ENCODE peak calls at places on chromosome 18, in eight cellular contexts. E, U, T, M, F, P, V and S are unnamed samples.

GRCh38 chr18:80159713-80160636 is 50.9 kb downstream of the ADNP2 start:
- DNase-seq in E (no peak), T (peak), P (peak), F (no peak), M (peak), V (peak), U (no peak), S (no peak)

GRCh38 chr18:33316146-33316587 is 124.4 kb downstream of the CCDC178 start:
- DNase-seq in M (no peak), E (peak), P (no peak), U (no peak), F (no peak), V (no peak), T (no peak), S (no peak)

GRCh38 chr18:7646174-7646886 is 79.2 kb downstream of the PTPRM start:
- DNase-seq in V (no peak), P (no peak), F (no peak), M (no peak), E (no peak), T (no peak), U (no peak), S (no peak)

GRCh38 chr18:24112874-24113615 is 25.8 kb upstream of the CABYR start:
- DNase-seq in F (peak), P (no peak), V (no peak), T (peak), M (no peak), U (peak), E (peak), S (no peak)

GRCh38 chr18:23438046-23438377 is 15.1 kb upstream of the RIOK3 start:
- DNase-seq in P (no peak), M (no peak), V (no peak), F (no peak), U (no peak), E (no peak), T (no peak), S (no peak)

GRCh38 chr18:77250926-77251729 is 1.5 kb downstream of the GALR1 start:
- DNase-seq in P (no peak), T (no peak), F (no peak), M (no peak), V (no peak), E (no peak), U (no peak), S (no peak)

GRCh38 chr18:59697236-59697932 is at the start of gene CCBE1:
- DNase-seq in E (peak), U (peak), P (no peak), V (peak), F (peak), T (peak), M (peak), S (peak)

GRCh38 chr18:49846718-49847470 is 33.6 kb upstream of the ACAA2 start:
- DNase-seq in V (no peak), P (no peak), U (no peak), T (no peak), E (no peak), M (no peak), F (no peak), S (no peak)

GRCh38 chr18:74082476-74083070 is 65.1 kb downstream of the FBXO15 start:
- DNase-seq in F (peak), U (peak), M (peak), T (peak), E (peak), V (peak), P (no peak), S (peak)

GRCh38 chr18:33578371-33579146 is 540 bp downstream of the ASXL3 start:
- DNase-seq in E (no peak), P (peak), U (no peak), M (no peak), V (peak), T (no peak), F (peak), S (peak)

GRCh38 chr18:61448316-61448715 is 115.1 kb downstream of the CDH20 start:
- DNase-seq in P (no peak), M (no peak), V (no peak), U (no peak), F (no peak), E (no peak), T (no peak), S (no peak)

GRCh38 chr18:80181642-80182461 is 65.5 kb downstream of the PARD6G start:
- DNase-seq in P (no peak), F (no peak), M (no peak), T (no peak), E (no peak), V (peak), U (no peak), S (no peak)

GRCh38 chr18:62585274-62586147 is 62.7 kb downstream of the ZCCHC2 start:
- DNase-seq in E (no peak), V (no peak), T (no peak), U (no peak), P (no peak), F (no peak), M (peak), S (no peak)

GRCh38 chr18:55918449-55918848 is 330.5 kb upstream of the TCF4 start:
- DNase-seq in F (no peak), U (no peak), E (no peak), M (no peak), V (peak), T (peak), P (no peak), S (no peak)

GRCh38 chr18:48545690-48546365 is 7.0 kb downstream of the CTIF start:
- DNase-seq in M (no peak), P (peak), T (peak), V (peak), F (no peak), U (no peak), E (peak), S (peak)

GRCh38 chr18:32208012-32208411 is 18.2 kb downstream of the MEP1B start:
- DNase-seq in M (no peak), P (no peak), F (peak), E (no peak), V (no peak), T (no peak), U (no peak), S (peak)

GRCh38 chr18:58194028-58194427 is 150.0 kb downstream of the NEDD4L start:
- DNase-seq in M (no peak), U (no peak), E (peak), V (no peak), T (no peak), P (no peak), F (no peak), S (no peak)

GRCh38 chr18:11733031-11733430 is 44.0 kb downstream of the GNAL start:
- DNase-seq in E (peak), P (no peak), M (peak), T (peak), U (peak), V (peak), F (peak), S (peak)